ENCODE peak calls at places on chromosomes 2 and 18, in six cellular contexts. B, J, Z, X, D and S are unnamed samples.

GRCh38 chr2:216274194-216274593 is 98.1 kb downstream of the MARCHF4 start:
- DNase-seq in X (no peak), J (no peak), Z (no peak), D (peak; percentile 25), B (no peak), S (no peak)

GRCh38 chr2:239763433-239764097 is 261.6 kb downstream of the NDUFA10 start:
- DNase-seq in Z (no peak), X (no peak), J (peak; percentile 33), B (no peak), D (no peak), S (no peak)

GRCh38 chr2:151067658-151068369 is 193.8 kb downstream of the RBM43 start:
- DNase-seq in X (no peak), Z (no peak), B (no peak), D (no peak), J (no peak), S (no peak)

GRCh38 chr2:769771-770170 is 92.6 kb upstream of the TMEM18 start:
- DNase-seq in X (no peak), Z (no peak), J (no peak), B (no peak), D (no peak), S (no peak)

GRCh38 chr2:173196080-173196479 is 120.4 kb downstream of the MAP3K20 start:
- DNase-seq in D (no peak), J (peak; percentile 69), Z (no peak), X (no peak), B (no peak), S (no peak)

GRCh38 chr18:24050916-24051255 is 36.3 kb downstream of the TTC39C start:
- DNase-seq in J (no peak), B (no peak), D (no peak), Z (no peak), X (no peak), S (no peak)

GRCh38 chr18:23585007-23585871 is 1.1 kb downstream of the NPC1 start:
- DNase-seq in Z (peak; percentile 25), J (no peak), B (peak; percentile 54), D (peak; percentile 76), X (no peak), S (peak; percentile 40)

GRCh38 chr2:135099802-135100483 is 47.9 kb downstream of the RAB3GAP1 start:
- DNase-seq in Z (no peak), B (no peak), J (no peak), D (no peak), X (no peak), S (no peak)

GRCh38 chr2:67572721-67573485 is 175.8 kb downstream of the ETAA1 start:
- DNase-seq in Z (no peak), B (no peak), D (no peak), X (no peak), J (no peak), S (no peak)

GRCh38 chr18:1422634-1423033 is 518.0 kb downstream of the ADCYAP1 start:
- DNase-seq in D (no peak), J (no peak), B (no peak), X (no peak), Z (no peak), S (no peak)

GRCh38 chr2:235492850-235493344 is 946 bp upstream of the AGAP1 start:
- DNase-seq in D (peak; percentile 25), Z (peak; percentile 18), X (no peak), B (no peak), J (peak; percentile 59), S (no peak)

GRCh38 chr18:23872701-23873550 is 141.6 kb upstream of the TTC39C start:
- DNase-seq in J (no peak), Z (no peak), B (no peak), D (no peak), X (no peak), S (no peak)

GRCh38 chr18:70411886-70412443 is 123.1 kb downstream of the SOCS6 start:
- DNase-seq in D (no peak), Z (no peak), B (no peak), X (no peak), J (no peak), S (no peak)

GRCh38 chr18:44759925-44760342 is 79.2 kb downstream of the SETBP1 start:
- DNase-seq in J (no peak), B (no peak), D (no peak), X (no peak), Z (no peak), S (peak; percentile 80)

GRCh38 chr2:241734208-241734466 is 293 bp upstream of the D2HGDH start:
- DNase-seq in Z (no peak), B (no peak), X (no peak), J (no peak), D (no peak), S (peak; percentile 18)
- TF ChIP-seq CTCF in Z (no peak), B (no peak), X (no peak), J (no peak), D (no peak), S (no peak)

GRCh38 chr2:241507430-241508239 is 749 bp downstream of the STK25 start:
- DNase-seq in D (peak; percentile 64), X (no peak), J (peak; percentile 60), Z (peak; percentile 43), B (peak; percentile 61), S (peak; percentile 47)
- TF ChIP-seq CTCF in D (no peak), X (no peak), J (no peak), Z (peak; percentile 25), B (no peak), S (peak; percentile 24)

DNA sequence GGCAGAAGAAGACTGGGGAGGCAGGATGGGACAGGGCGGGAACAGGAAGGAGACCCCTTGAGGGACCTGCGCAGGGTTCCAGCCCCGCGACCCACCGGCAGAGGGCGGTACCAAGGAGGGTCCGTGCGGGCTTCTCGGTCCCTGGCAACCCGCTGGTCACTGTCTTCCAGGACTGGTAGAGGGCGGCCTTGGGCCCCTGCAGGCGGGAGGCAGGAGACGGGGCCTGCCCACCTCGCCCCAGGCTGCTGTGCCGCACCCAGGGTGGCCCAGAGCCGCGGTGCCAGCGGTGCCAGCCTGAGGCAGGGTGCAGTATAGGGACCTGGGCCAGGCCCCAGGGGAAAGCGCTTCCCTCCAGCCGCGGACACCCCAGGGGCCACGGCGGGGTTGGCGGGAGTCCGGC is 34.5 kb downstream of the NEURL3 start:
- DNase-seq in J (peak; percentile 91), X (no peak), Z (no peak), B (no peak), D (peak; percentile 56), S (peak; percentile 69)
- TF ChIP-seq CTCF in J (peak; percentile 60), X (peak; percentile 43), Z (peak; percentile 37), B (no peak), D (peak; percentile 53), S (peak; percentile 77)

DNA sequence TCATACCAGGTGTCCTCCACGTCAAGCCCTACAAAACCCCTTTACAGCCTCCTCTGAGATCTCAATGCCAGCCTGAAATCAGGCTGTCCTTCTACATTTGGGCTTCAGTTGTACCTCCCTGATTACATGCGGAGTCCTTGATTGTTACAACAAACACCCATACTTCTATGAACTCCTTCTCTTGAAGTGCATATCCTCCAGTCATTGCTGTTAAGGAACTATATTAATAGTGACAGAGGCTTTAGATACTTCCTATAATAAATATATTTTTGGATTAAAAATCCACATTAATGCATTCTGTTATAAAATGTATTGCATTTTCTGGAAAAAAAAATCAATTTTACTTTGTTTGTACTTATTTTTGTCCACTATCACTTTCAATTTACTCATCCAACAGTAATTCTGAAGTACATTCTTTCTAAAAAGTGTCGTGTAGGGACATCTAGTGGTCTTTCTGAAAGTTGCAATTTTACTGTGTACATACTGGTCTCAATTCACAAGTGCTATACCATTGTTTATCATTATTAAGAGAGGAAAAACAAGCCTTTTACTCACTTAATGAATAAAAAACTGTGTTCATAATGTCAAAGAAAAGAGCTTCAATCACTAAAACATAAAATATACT is 316.4 kb downstream of the DSEL start:
- DNase-seq in D (no peak), X (no peak), B (peak; percentile 73), J (no peak), Z (no peak), S (peak; percentile 68)
- TF ChIP-seq CTCF in D (peak; percentile 79), X (peak; percentile 55), B (peak; percentile 71), J (peak; percentile 50), Z (peak; percentile 22), S (peak; percentile 52)

GRCh38 chr2:69914235-69915049 is 467 bp upstream of the MXD1 start:
- DNase-seq in D (peak; percentile 100), J (peak; percentile 100), B (peak; percentile 100), Z (peak; percentile 100), X (peak; percentile 100), S (peak; percentile 100)
- TF ChIP-seq CTCF in D (no peak), J (no peak), B (peak; percentile 20), Z (peak; percentile 22), X (peak; percentile 16), S (peak; percentile 11)

GRCh38 chr2:63424329-63425078 is 163.8 kb downstream of the WDPCP start:
- DNase-seq in Z (no peak), B (peak; percentile 78), X (no peak), D (no peak), J (peak; percentile 25), S (peak; percentile 86)
- TF ChIP-seq CTCF in Z (no peak), B (peak; percentile 75), X (no peak), D (peak; percentile 26), J (peak; percentile 76), S (peak; percentile 72)